ENCODE peak calls at places on chromosomes 1 and 21, in seven cellular contexts. One of them, this sample, is unnamed.

GRCh38 chr1:110348050-110348449 is 8.9 kb downstream of the RBM15 start:
- DNase-seq in fibroblast of lung: no peak
- DNase-seq in OCI-LY7: no peak
- DNase-seq in pancreas: no peak
- DNase-seq in SK-N-SH: no peak
- DNase-seq in CD8-positive, alpha-beta T cell: no peak
- DNase-seq in prostate gland: no peak
- DNase-seq in this sample: no peak

GRCh38 chr1:81899214-81899613 is 98.5 kb downstream of the ADGRL2 start:
- DNase-seq in SK-N-SH: no peak
- DNase-seq in OCI-LY7: no peak
- DNase-seq in fibroblast of lung: no peak
- DNase-seq in CD8-positive, alpha-beta T cell: no peak
- DNase-seq in pancreas: no peak
- DNase-seq in prostate gland: no peak
- DNase-seq in this sample: no peak

GRCh38 chr1:228198977-228199590 is 8.8 kb upstream of the OBSCN start:
- DNase-seq in prostate gland: no peak
- DNase-seq in OCI-LY7: peak; percentile 29
- DNase-seq in CD8-positive, alpha-beta T cell: no peak
- DNase-seq in pancreas: no peak
- DNase-seq in fibroblast of lung: no peak
- DNase-seq in SK-N-SH: peak; percentile 27
- DNase-seq in this sample: no peak

GRCh38 chr1:112674986-112675727 is 698 bp downstream of the MOV10 start:
- DNase-seq in OCI-LY7: peak; percentile 41
- DNase-seq in pancreas: peak; percentile 61
- DNase-seq in prostate gland: peak; percentile 38
- DNase-seq in fibroblast of lung: peak; percentile 21
- DNase-seq in CD8-positive, alpha-beta T cell: peak; percentile 68
- DNase-seq in SK-N-SH: peak; percentile 85
- DNase-seq in this sample: peak; percentile 72

GRCh38 chr21:42233067-42233981 is 14.4 kb downstream of the ABCG1 start:
- DNase-seq in pancreas: peak; percentile 45
- DNase-seq in OCI-LY7: peak; percentile 97
- DNase-seq in CD8-positive, alpha-beta T cell: peak; percentile 72
- DNase-seq in SK-N-SH: peak; percentile 66
- DNase-seq in prostate gland: peak; percentile 69
- DNase-seq in fibroblast of lung: peak; percentile 79
- DNase-seq in this sample: peak; percentile 62

GRCh38 chr1:162916821-162917613 is 56.0 kb upstream of the CCDC190 start:
- DNase-seq in pancreas: no peak
- DNase-seq in SK-N-SH: no peak
- DNase-seq in prostate gland: no peak
- DNase-seq in OCI-LY7: no peak
- DNase-seq in fibroblast of lung: no peak
- DNase-seq in CD8-positive, alpha-beta T cell: no peak
- DNase-seq in this sample: no peak

GRCh38 chr1:41481109-41481775 is 3.2 kb downstream of the EDN2 start:
- DNase-seq in SK-N-SH: no peak
- DNase-seq in prostate gland: no peak
- DNase-seq in CD8-positive, alpha-beta T cell: no peak
- DNase-seq in fibroblast of lung: no peak
- DNase-seq in OCI-LY7: no peak
- DNase-seq in pancreas: peak; percentile 53
- DNase-seq in this sample: no peak

GRCh38 chr1:60874703-60875102 is 207.7 kb upstream of the NFIA start:
- DNase-seq in pancreas: no peak
- DNase-seq in SK-N-SH: no peak
- DNase-seq in prostate gland: no peak
- DNase-seq in CD8-positive, alpha-beta T cell: no peak
- DNase-seq in fibroblast of lung: peak; percentile 48
- DNase-seq in OCI-LY7: no peak
- DNase-seq in this sample: no peak

GRCh38 chr1:184116287-184116686 is 64.8 kb downstream of the TSEN15 start:
- DNase-seq in prostate gland: no peak
- DNase-seq in CD8-positive, alpha-beta T cell: no peak
- DNase-seq in pancreas: no peak
- DNase-seq in OCI-LY7: no peak
- DNase-seq in fibroblast of lung: no peak
- DNase-seq in SK-N-SH: no peak
- DNase-seq in this sample: no peak

GRCh38 chr1:185373813-185374524 is 56.9 kb upstream of the IVNS1ABP start:
- DNase-seq in fibroblast of lung: peak; percentile 14
- DNase-seq in prostate gland: no peak
- DNase-seq in pancreas: no peak
- DNase-seq in CD8-positive, alpha-beta T cell: no peak
- DNase-seq in OCI-LY7: no peak
- DNase-seq in SK-N-SH: no peak
- DNase-seq in this sample: no peak

GRCh38 chr1:67060811-67061218 is 6.9 kb upstream of the SLC35D1 start:
- DNase-seq in OCI-LY7: no peak
- DNase-seq in prostate gland: no peak
- DNase-seq in pancreas: no peak
- DNase-seq in SK-N-SH: no peak
- DNase-seq in CD8-positive, alpha-beta T cell: no peak
- DNase-seq in fibroblast of lung: peak; percentile 99
- DNase-seq in this sample: no peak

GRCh38 chr1:116514708-116515525 is 55.9 kb downstream of the CD58 start:
- DNase-seq in fibroblast of lung: no peak
- DNase-seq in CD8-positive, alpha-beta T cell: peak; percentile 62
- DNase-seq in OCI-LY7: no peak
- DNase-seq in prostate gland: no peak
- DNase-seq in SK-N-SH: no peak
- DNase-seq in pancreas: no peak
- DNase-seq in this sample: no peak

GRCh38 chr1:84749427-84749826 is 59.2 kb upstream of the SSX2IP start:
- DNase-seq in prostate gland: no peak
- DNase-seq in pancreas: no peak
- DNase-seq in OCI-LY7: no peak
- DNase-seq in SK-N-SH: no peak
- DNase-seq in CD8-positive, alpha-beta T cell: no peak
- DNase-seq in fibroblast of lung: no peak
- DNase-seq in this sample: no peak

GRCh38 chr1:28776341-28776740 is 35.6 kb upstream of the OPRD1 start:
- DNase-seq in SK-N-SH: no peak
- DNase-seq in CD8-positive, alpha-beta T cell: no peak
- DNase-seq in pancreas: no peak
- DNase-seq in fibroblast of lung: no peak
- DNase-seq in prostate gland: no peak
- DNase-seq in OCI-LY7: no peak
- DNase-seq in this sample: no peak

GRCh38 chr1:154955718-154956513 is at the start of gene PBXIP1:
- DNase-seq in CD8-positive, alpha-beta T cell: peak; percentile 85
- DNase-seq in pancreas: no peak
- DNase-seq in SK-N-SH: peak; percentile 94
- DNase-seq in OCI-LY7: peak; percentile 92
- DNase-seq in fibroblast of lung: peak; percentile 89
- DNase-seq in prostate gland: peak; percentile 89
- DNase-seq in this sample: peak; percentile 82

GRCh38 chr1:154953611-154954038 is 2.3 kb downstream of the PBXIP1 start:
- DNase-seq in CD8-positive, alpha-beta T cell: no peak
- DNase-seq in pancreas: no peak
- DNase-seq in prostate gland: no peak
- DNase-seq in fibroblast of lung: no peak
- DNase-seq in SK-N-SH: no peak
- DNase-seq in OCI-LY7: no peak
- DNase-seq in this sample: no peak

GRCh38 chr1:154956557-154956956 is 658 bp upstream of the PBXIP1 start:
- DNase-seq in CD8-positive, alpha-beta T cell: no peak
- DNase-seq in pancreas: no peak
- DNase-seq in OCI-LY7: no peak
- DNase-seq in fibroblast of lung: no peak
- DNase-seq in SK-N-SH: no peak
- DNase-seq in prostate gland: no peak
- DNase-seq in this sample: no peak

GRCh38 chr1:154954541-154954940 is 1.4 kb downstream of the PBXIP1 start:
- DNase-seq in CD8-positive, alpha-beta T cell: no peak
- DNase-seq in pancreas: no peak
- DNase-seq in SK-N-SH: no peak
- DNase-seq in fibroblast of lung: no peak
- DNase-seq in OCI-LY7: no peak
- DNase-seq in prostate gland: no peak
- DNase-seq in this sample: no peak

GRCh38 chr1:154955039-154955717 is 721 bp downstream of the PBXIP1 start:
- DNase-seq in SK-N-SH: peak; percentile 81
- DNase-seq in OCI-LY7: peak; percentile 93
- DNase-seq in pancreas: no peak
- DNase-seq in fibroblast of lung: peak; percentile 68
- DNase-seq in prostate gland: no peak
- DNase-seq in CD8-positive, alpha-beta T cell: peak; percentile 91
- DNase-seq in this sample: peak; percentile 57
- H3K4me3 ChIP-seq in SK-N-SH: peak overlapping the region; percentile 74
- H3K4me3 ChIP-seq in OCI-LY7: peak overlapping the region; percentile 72
- H3K4me3 ChIP-seq in pancreas: peak overlapping the region; percentile 44
- H3K4me3 ChIP-seq in fibroblast of lung: peak overlapping the region; percentile 59
- H3K4me3 ChIP-seq in prostate gland: peak overlapping the region; percentile 46
- H3K4me3 ChIP-seq in CD8-positive, alpha-beta T cell: peak overlapping the region; percentile 71
- H3K4me3 ChIP-seq in this sample: peak overlapping the region; percentile 76

GRCh38 chr1:25817840-25818501 is 1.8 kb upstream of the MTFR1L start:
- DNase-seq in pancreas: no peak
- DNase-seq in OCI-LY7: no peak
- DNase-seq in prostate gland: no peak
- DNase-seq in fibroblast of lung: no peak
- DNase-seq in SK-N-SH: peak; percentile 58
- DNase-seq in CD8-positive, alpha-beta T cell: no peak
- DNase-seq in this sample: peak; percentile 44
- TF ChIP-seq CTCF in pancreas: no peak
- TF ChIP-seq CTCF in OCI-LY7: peak; percentile 61
- TF ChIP-seq CTCF in prostate gland: no peak
- TF ChIP-seq CTCF in fibroblast of lung: no peak
- TF ChIP-seq CTCF in SK-N-SH: peak; percentile 21
- TF ChIP-seq CTCF in CD8-positive, alpha-beta T cell: no peak
- TF ChIP-seq CTCF in this sample: peak; percentile 31

GRCh38 chr1:200369706-200370105 is 40.1 kb downstream of the ZNF281 start:
- DNase-seq in CD8-positive, alpha-beta T cell: no peak
- DNase-seq in prostate gland: no peak
- DNase-seq in SK-N-SH: no peak
- DNase-seq in fibroblast of lung: no peak
- DNase-seq in pancreas: no peak
- DNase-seq in OCI-LY7: no peak
- DNase-seq in this sample: no peak

GRCh38 chr1:200369131-200369530 is 40.7 kb downstream of the ZNF281 start:
- DNase-seq in SK-N-SH: no peak
- DNase-seq in prostate gland: no peak
- DNase-seq in OCI-LY7: no peak
- DNase-seq in fibroblast of lung: no peak
- DNase-seq in pancreas: no peak
- DNase-seq in CD8-positive, alpha-beta T cell: no peak
- DNase-seq in this sample: no peak

GRCh38 chr1:200366577-200367253 is 43.1 kb downstream of the ZNF281 start:
- DNase-seq in OCI-LY7: no peak
- DNase-seq in CD8-positive, alpha-beta T cell: no peak
- DNase-seq in prostate gland: no peak
- DNase-seq in pancreas: no peak
- DNase-seq in fibroblast of lung: no peak
- DNase-seq in SK-N-SH: no peak
- DNase-seq in this sample: no peak

GRCh38 chr1:200367841-200368534 is 41.8 kb downstream of the ZNF281 start:
- DNase-seq in OCI-LY7: no peak
- DNase-seq in fibroblast of lung: peak; percentile 65
- DNase-seq in pancreas: no peak
- DNase-seq in prostate gland: no peak
- DNase-seq in CD8-positive, alpha-beta T cell: no peak
- DNase-seq in SK-N-SH: no peak
- DNase-seq in this sample: no peak

DNA sequence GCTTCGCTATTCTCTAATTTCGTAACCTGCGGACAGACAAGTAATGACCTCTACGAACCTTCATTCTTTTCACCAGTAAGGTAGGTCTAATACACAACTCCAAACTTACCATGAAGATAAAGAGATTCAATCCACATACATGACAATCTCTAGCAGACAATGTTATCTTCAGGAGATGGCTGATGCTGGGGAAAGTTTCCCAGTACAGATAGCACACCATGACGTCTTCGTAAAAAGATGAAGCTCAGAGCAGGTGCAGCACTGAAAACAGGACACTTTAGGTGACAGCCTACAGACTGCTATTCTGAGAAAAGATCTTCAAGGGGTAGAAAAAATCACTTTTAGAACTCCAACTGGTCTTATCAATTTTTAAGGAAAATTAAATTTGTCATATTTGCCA is 41.3 kb downstream of the ZNF281 start:
- DNase-seq in fibroblast of lung: no peak
- DNase-seq in CD8-positive, alpha-beta T cell: no peak
- DNase-seq in pancreas: no peak
- DNase-seq in prostate gland: no peak
- DNase-seq in SK-N-SH: no peak
- DNase-seq in OCI-LY7: no peak
- DNase-seq in this sample: no peak
- H3K4me1 ChIP-seq in fibroblast of lung: peaks cover 8% of the 10 kb centered on the region
- H3K4me1 ChIP-seq in CD8-positive, alpha-beta T cell: no peaks in the 10 kb centered on the region
- H3K4me1 ChIP-seq in pancreas: no peaks in the 10 kb centered on the region
- H3K4me1 ChIP-seq in prostate gland: no peaks in the 10 kb centered on the region
- H3K4me1 ChIP-seq in SK-N-SH: peaks cover 2% of the 10 kb centered on the region
- H3K4me1 ChIP-seq in OCI-LY7: peaks cover 59% of the 10 kb centered on the region
- H3K4me1 ChIP-seq in this sample: no peaks in the 10 kb centered on the region

GRCh38 chr21:29800051-29800450 is 139.7 kb downstream of the GRIK1 start:
- DNase-seq in prostate gland: no peak
- DNase-seq in OCI-LY7: no peak
- DNase-seq in SK-N-SH: no peak
- DNase-seq in fibroblast of lung: no peak
- DNase-seq in CD8-positive, alpha-beta T cell: no peak
- DNase-seq in pancreas: no peak
- DNase-seq in this sample: no peak

GRCh38 chr21:29797155-29797554 is 142.6 kb downstream of the GRIK1 start:
- DNase-seq in OCI-LY7: no peak
- DNase-seq in prostate gland: no peak
- DNase-seq in CD8-positive, alpha-beta T cell: no peak
- DNase-seq in SK-N-SH: no peak
- DNase-seq in pancreas: no peak
- DNase-seq in fibroblast of lung: no peak
- DNase-seq in this sample: no peak

GRCh38 chr21:29798840-29799239 is 141.0 kb downstream of the GRIK1 start:
- DNase-seq in CD8-positive, alpha-beta T cell: no peak
- DNase-seq in pancreas: no peak
- DNase-seq in fibroblast of lung: no peak
- DNase-seq in SK-N-SH: no peak
- DNase-seq in prostate gland: no peak
- DNase-seq in OCI-LY7: no peak
- DNase-seq in this sample: no peak

GRCh38 chr21:29805110-29805509 is 134.7 kb downstream of the GRIK1 start:
- DNase-seq in OCI-LY7: no peak
- DNase-seq in prostate gland: no peak
- DNase-seq in fibroblast of lung: no peak
- DNase-seq in SK-N-SH: no peak
- DNase-seq in pancreas: no peak
- DNase-seq in CD8-positive, alpha-beta T cell: no peak
- DNase-seq in this sample: no peak

DNA sequence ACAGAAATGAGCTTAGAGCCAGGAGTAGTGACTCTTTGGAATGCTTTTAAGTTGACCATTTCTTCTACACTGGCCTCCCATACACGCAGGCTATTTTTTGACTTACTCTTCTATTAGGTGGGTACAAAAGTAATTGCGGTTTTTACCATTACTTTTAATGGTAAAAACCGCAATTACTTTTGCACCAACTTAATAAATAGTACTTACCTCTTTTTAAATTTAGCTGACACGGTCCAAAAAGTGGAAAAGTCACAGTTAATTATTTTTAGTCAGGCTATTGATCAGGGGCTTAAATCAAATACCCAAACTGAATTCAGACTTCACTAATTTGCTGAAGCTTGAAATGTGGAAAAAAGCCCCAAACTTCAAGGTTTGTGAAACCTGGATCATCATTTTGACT is 138.7 kb downstream of the GRIK1 start:
- DNase-seq in SK-N-SH: no peak
- DNase-seq in pancreas: no peak
- DNase-seq in CD8-positive, alpha-beta T cell: no peak
- DNase-seq in OCI-LY7: no peak
- DNase-seq in fibroblast of lung: no peak
- DNase-seq in prostate gland: no peak
- DNase-seq in this sample: no peak
- H3K4me3 ChIP-seq in SK-N-SH: no peak overlapping the region
- H3K4me3 ChIP-seq in pancreas: no peak overlapping the region
- H3K4me3 ChIP-seq in CD8-positive, alpha-beta T cell: no peak overlapping the region
- H3K4me3 ChIP-seq in OCI-LY7: no peak overlapping the region
- H3K4me3 ChIP-seq in fibroblast of lung: no peak overlapping the region
- H3K4me3 ChIP-seq in prostate gland: no peak overlapping the region
- H3K4me3 ChIP-seq in this sample: no peak overlapping the region